ENCODE peak calls at places on chromosome 5, in five cellular contexts. One of them, this sample, is unnamed.

GRCh38 chr5:11191673-11192072 is 430.6 kb upstream of the DAP start:
- DNase-seq in BJ: no peak
- DNase-seq in foreskin fibroblast: no peak
- DNase-seq in pancreas: no peak
- DNase-seq in endothelial cell: no peak
- DNase-seq in this sample: no peak

GRCh38 chr5:23084815-23085214 is 231.7 kb upstream of the CDH12 start:
- DNase-seq in foreskin fibroblast: no peak
- DNase-seq in pancreas: no peak
- DNase-seq in endothelial cell: no peak
- DNase-seq in BJ: no peak
- DNase-seq in this sample: no peak

GRCh38 chr5:137001026-137001569 is 498.0 kb downstream of the SPOCK1 start:
- DNase-seq in BJ: no peak
- DNase-seq in pancreas: no peak
- DNase-seq in foreskin fibroblast: no peak
- DNase-seq in endothelial cell: no peak
- DNase-seq in this sample: no peak

GRCh38 chr5:80142996-80143395 is 107.8 kb downstream of the THBS4 start:
- DNase-seq in BJ: no peak
- DNase-seq in pancreas: no peak
- DNase-seq in endothelial cell: no peak
- DNase-seq in foreskin fibroblast: no peak
- DNase-seq in this sample: no peak

GRCh38 chr5:122415030-122415429 is 103.0 kb downstream of the SNCAIP start:
- DNase-seq in foreskin fibroblast: no peak
- DNase-seq in endothelial cell: no peak
- DNase-seq in pancreas: no peak
- DNase-seq in BJ: no peak
- DNase-seq in this sample: no peak

GRCh38 chr5:148125641-148126040 is 42.7 kb upstream of the SPINK14 start:
- DNase-seq in endothelial cell: no peak
- DNase-seq in pancreas: no peak
- DNase-seq in foreskin fibroblast: no peak
- DNase-seq in BJ: no peak
- DNase-seq in this sample: no peak

GRCh38 chr5:112555691-112556090 is 136.6 kb upstream of the EPB41L4A start:
- DNase-seq in foreskin fibroblast: peak
- DNase-seq in BJ: no peak
- DNase-seq in pancreas: no peak
- DNase-seq in endothelial cell: no peak
- DNase-seq in this sample: no peak

GRCh38 chr5:10601246-10602030 is 37.6 kb downstream of the ANKRD33B start:
- DNase-seq in endothelial cell: no peak
- DNase-seq in foreskin fibroblast: peak
- DNase-seq in BJ: peak
- DNase-seq in pancreas: peak
- DNase-seq in this sample: peak

GRCh38 chr5:83955916-83956315 is 235.3 kb upstream of the HAPLN1 start:
- DNase-seq in endothelial cell: no peak
- DNase-seq in foreskin fibroblast: peak
- DNase-seq in BJ: no peak
- DNase-seq in pancreas: no peak
- DNase-seq in this sample: no peak

GRCh38 chr5:88145205-88145602 is 123.4 kb downstream of the TMEM161B start:
- DNase-seq in foreskin fibroblast: no peak
- DNase-seq in endothelial cell: peak
- DNase-seq in BJ: no peak
- DNase-seq in pancreas: no peak
- DNase-seq in this sample: no peak

GRCh38 chr5:124746916-124747769 is 704 bp upstream of the ZNF608 start:
- DNase-seq in endothelial cell: peak
- DNase-seq in foreskin fibroblast: peak
- DNase-seq in pancreas: peak
- DNase-seq in BJ: no peak
- DNase-seq in this sample: peak

GRCh38 chr5:101626572-101626971 is 669.5 kb downstream of the SLCO4C1 start:
- DNase-seq in endothelial cell: no peak
- DNase-seq in pancreas: no peak
- DNase-seq in foreskin fibroblast: no peak
- DNase-seq in BJ: no peak
- DNase-seq in this sample: no peak

GRCh38 chr5:103243665-103244064 is 14.9 kb upstream of the MACIR start:
- DNase-seq in pancreas: no peak
- DNase-seq in foreskin fibroblast: no peak
- DNase-seq in BJ: no peak
- DNase-seq in endothelial cell: no peak
- DNase-seq in this sample: no peak

GRCh38 chr5:31492824-31493223 is 39.1 kb downstream of the DROSHA start:
- DNase-seq in BJ: no peak
- DNase-seq in endothelial cell: no peak
- DNase-seq in pancreas: no peak
- DNase-seq in foreskin fibroblast: peak
- DNase-seq in this sample: no peak

GRCh38 chr5:86500947-86501346 is 116.8 kb upstream of the COX7C start:
- DNase-seq in foreskin fibroblast: no peak
- DNase-seq in pancreas: no peak
- DNase-seq in endothelial cell: peak
- DNase-seq in BJ: no peak
- DNase-seq in this sample: no peak

DNA sequence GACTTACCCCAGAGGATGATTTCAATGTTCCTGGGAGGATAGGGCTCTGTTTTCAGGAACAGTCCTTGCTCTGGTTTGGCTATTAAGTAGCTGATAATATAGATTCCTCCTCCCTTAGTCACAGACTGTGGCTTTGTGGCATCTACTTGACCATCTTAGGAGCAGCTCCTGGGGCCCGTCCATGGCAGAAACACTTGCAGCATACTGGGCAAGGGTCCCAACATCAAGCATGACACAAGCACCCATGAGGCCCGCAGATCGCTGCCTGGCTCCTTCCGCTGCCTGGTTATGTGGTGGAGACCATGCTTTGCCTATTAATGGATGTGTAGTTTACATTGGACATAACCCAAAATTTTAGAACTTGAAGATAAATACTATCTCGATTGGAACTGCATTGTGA is 170.1 kb downstream of the ICE1 start:
- DNase-seq in endothelial cell: no peak
- DNase-seq in BJ: no peak
- DNase-seq in pancreas: no peak
- DNase-seq in foreskin fibroblast: no peak
- DNase-seq in this sample: no peak
- TF ChIP-seq CTCF in endothelial cell: no peak
- TF ChIP-seq CTCF in BJ: no peak
- TF ChIP-seq CTCF in pancreas: no peak
- TF ChIP-seq CTCF in foreskin fibroblast: no peak
- TF ChIP-seq CTCF in this sample: no peak

DNA sequence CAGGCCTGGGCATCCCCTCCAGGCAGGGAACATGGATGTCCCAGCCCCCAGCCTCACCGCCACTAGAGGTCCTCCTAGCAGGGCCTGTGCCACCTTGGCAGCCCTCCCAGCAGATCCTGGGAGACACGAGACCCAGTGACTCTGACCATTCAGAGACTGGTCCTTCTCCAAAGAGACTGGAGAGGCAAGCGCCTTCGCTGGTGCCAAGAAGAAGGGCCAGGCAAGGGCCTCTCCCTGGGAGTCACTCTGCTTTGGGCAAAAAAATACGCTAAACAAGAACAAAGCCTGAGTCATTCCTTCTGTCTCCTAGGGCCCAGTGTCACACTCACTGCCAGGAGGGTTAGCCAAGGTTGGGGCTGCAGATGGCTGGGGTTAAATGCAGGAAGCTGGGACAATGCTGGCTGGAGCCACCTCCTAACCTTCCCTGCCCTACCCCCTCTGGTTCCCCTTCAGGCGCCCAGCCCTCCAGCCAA is 35.3 kb upstream of the SMIM23 start:
- DNase-seq in BJ: no peak
- DNase-seq in pancreas: peak
- DNase-seq in foreskin fibroblast: peak
- DNase-seq in endothelial cell: peak
- DNase-seq in this sample: no peak
- TF ChIP-seq CTCF in BJ: no peak
- TF ChIP-seq CTCF in pancreas: no peak
- TF ChIP-seq CTCF in foreskin fibroblast: no peak
- TF ChIP-seq CTCF in endothelial cell: no peak
- TF ChIP-seq CTCF in this sample: no peak

GRCh38 chr5:72269411-72269780 is 50.6 kb downstream of the MRPS27 start:
- DNase-seq in pancreas: no peak
- DNase-seq in endothelial cell: no peak
- DNase-seq in foreskin fibroblast: no peak
- DNase-seq in BJ: no peak
- DNase-seq in this sample: no peak
- TF ChIP-seq CTCF in pancreas: no peak
- TF ChIP-seq CTCF in endothelial cell: no peak
- TF ChIP-seq CTCF in foreskin fibroblast: no peak
- TF ChIP-seq CTCF in BJ: no peak
- TF ChIP-seq CTCF in this sample: peak

DNA sequence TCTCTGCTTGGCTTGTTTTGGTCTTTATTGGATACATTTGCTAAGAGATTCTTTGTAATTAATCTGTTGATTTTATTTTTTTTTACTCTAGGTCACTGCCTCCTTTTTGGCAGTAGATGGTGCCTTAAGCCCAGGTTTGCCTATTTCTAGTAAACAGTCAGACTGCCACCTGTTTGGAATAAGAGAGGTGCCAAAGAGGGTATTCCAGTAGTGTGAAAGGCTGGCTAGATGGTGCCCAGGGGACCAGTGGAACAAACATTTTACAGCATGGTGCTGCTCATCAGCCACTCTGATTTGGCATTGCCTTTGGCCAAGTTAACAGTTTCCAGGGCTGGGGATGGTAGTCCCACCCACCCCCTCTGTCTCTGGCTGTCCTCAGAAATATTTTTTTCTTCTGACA is 36.7 kb upstream of the FBXL7 start:
- DNase-seq in pancreas: no peak
- DNase-seq in foreskin fibroblast: peak
- DNase-seq in endothelial cell: no peak
- DNase-seq in BJ: no peak
- DNase-seq in this sample: no peak
- TF ChIP-seq CTCF in pancreas: no peak
- TF ChIP-seq CTCF in foreskin fibroblast: peak
- TF ChIP-seq CTCF in endothelial cell: peak
- TF ChIP-seq CTCF in BJ: peak
- TF ChIP-seq CTCF in this sample: no peak

GRCh38 chr5:134560698-134561097 is 35.2 kb downstream of the JADE2 start:
- DNase-seq in foreskin fibroblast: no peak
- DNase-seq in endothelial cell: no peak
- DNase-seq in BJ: no peak
- DNase-seq in pancreas: no peak
- DNase-seq in this sample: no peak

GRCh38 chr5:134563962-134564361 is 38.5 kb downstream of the JADE2 start:
- DNase-seq in BJ: no peak
- DNase-seq in endothelial cell: no peak
- DNase-seq in foreskin fibroblast: no peak
- DNase-seq in pancreas: no peak
- DNase-seq in this sample: no peak

GRCh38 chr5:134564396-134564795 is 38.9 kb downstream of the JADE2 start:
- DNase-seq in pancreas: no peak
- DNase-seq in endothelial cell: no peak
- DNase-seq in BJ: no peak
- DNase-seq in foreskin fibroblast: no peak
- DNase-seq in this sample: no peak

GRCh38 chr5:134559672-134560071 is 34.2 kb downstream of the JADE2 start:
- DNase-seq in BJ: no peak
- DNase-seq in pancreas: no peak
- DNase-seq in foreskin fibroblast: no peak
- DNase-seq in endothelial cell: no peak
- DNase-seq in this sample: no peak

GRCh38 chr5:134561871-134562296 is 36.4 kb downstream of the JADE2 start:
- DNase-seq in foreskin fibroblast: peak
- DNase-seq in endothelial cell: peak
- DNase-seq in BJ: no peak
- DNase-seq in pancreas: no peak
- DNase-seq in this sample: peak
- TF ChIP-seq CTCF in foreskin fibroblast: peak
- TF ChIP-seq CTCF in endothelial cell: peak
- TF ChIP-seq CTCF in BJ: peak
- TF ChIP-seq CTCF in pancreas: no peak
- TF ChIP-seq CTCF in this sample: peak

DNA sequence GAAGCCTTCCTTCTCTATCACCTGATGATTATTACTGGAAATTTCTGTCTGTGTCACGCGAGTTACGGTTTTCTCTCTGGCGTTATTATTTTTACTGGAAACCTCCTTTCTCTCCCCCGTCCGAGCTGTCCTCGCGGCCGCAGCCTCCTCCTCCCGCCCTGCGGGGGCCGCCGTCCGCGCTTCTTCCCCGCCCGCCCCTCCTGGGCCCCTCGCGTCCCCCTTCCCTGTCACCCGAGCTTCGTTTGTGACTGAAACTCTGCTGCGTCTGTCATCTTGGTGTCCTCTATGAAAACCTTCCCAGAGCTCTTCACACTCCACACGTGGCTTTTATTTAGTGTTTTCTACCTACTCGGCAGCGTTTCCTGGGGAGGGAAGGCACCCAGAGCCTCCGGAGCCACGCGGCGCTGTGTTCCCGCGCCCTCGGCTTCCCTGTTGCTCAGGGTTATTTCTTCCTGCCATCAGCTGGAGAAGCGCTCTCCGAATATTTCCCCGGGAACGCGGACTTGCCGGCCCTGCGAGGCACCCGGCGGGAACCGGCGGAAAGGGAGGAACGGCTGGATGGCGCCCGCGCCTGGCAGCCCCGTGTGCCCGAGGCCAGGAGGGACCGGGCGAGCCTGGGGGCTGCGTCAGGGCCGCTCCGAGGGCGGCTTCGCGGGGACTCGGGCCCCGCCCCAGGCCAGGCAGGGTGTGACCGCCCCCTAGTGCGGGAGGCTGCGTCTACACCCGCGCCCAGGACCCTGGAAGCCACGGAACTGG is 33.9 kb downstream of the TRIP13 start:
- DNase-seq in endothelial cell: peak
- DNase-seq in foreskin fibroblast: peak
- DNase-seq in BJ: no peak
- DNase-seq in pancreas: peak
- DNase-seq in this sample: peak
- TF ChIP-seq CTCF in endothelial cell: peak
- TF ChIP-seq CTCF in foreskin fibroblast: peak
- TF ChIP-seq CTCF in BJ: peak
- TF ChIP-seq CTCF in pancreas: peak
- TF ChIP-seq CTCF in this sample: peak

GRCh38 chr5:64074533-64074932 is 91.1 kb upstream of the RNF180 start:
- DNase-seq in endothelial cell: peak
- DNase-seq in foreskin fibroblast: peak
- DNase-seq in BJ: no peak
- DNase-seq in pancreas: no peak
- DNase-seq in this sample: no peak
- TF ChIP-seq CTCF in endothelial cell: peak
- TF ChIP-seq CTCF in foreskin fibroblast: peak
- TF ChIP-seq CTCF in BJ: peak
- TF ChIP-seq CTCF in pancreas: peak
- TF ChIP-seq CTCF in this sample: peak